ENCODE peak calls at places on chromosomes 2 and 18, in nine cellular contexts. M is tibial artery; T is stimulated activated CD8-positive, alpha-beta memory T cell treated with anti-CD3 and anti-CD28 coated beads, Interleukin-7, amount 100 ng/mL, for 24 hours; V is sigmoid colon; Q is endothelial cell; U is CD8-positive, alpha-beta memory T cell; A is kidney tubule cell; G is AG09319; X is activated B cell treated with CpG ODN at 0.5 μM for 24 hours. E is an unnamed sample.

GRCh38 chr2:151999058-151999457 is 99.8 kb downstream of the CACNB4 start:
- DNase-seq in M (no peak), T (peak), V (no peak), Q (peak), U (peak), A (peak), G (no peak), X (peak), E (peak)

GRCh38 chr2:43222472-43223146 is 3.8 kb downstream of the ZFP36L2 start:
- DNase-seq in M (no peak), T (no peak), V (no peak), Q (no peak), U (peak), A (peak), G (no peak), X (no peak), E (peak)

GRCh38 chr2:10382313-10383061 is 65.6 kb downstream of the ODC1 start:
- DNase-seq in M (no peak), T (peak), V (no peak), Q (peak), U (peak), A (peak), G (no peak), X (peak), E (peak)

GRCh38 chr2:174827371-174828369 is 63.4 kb upstream of the CHRNA1 start:
- DNase-seq in M (no peak), T (no peak), V (no peak), Q (peak), U (no peak), A (peak), G (no peak), X (no peak), E (no peak)

GRCh38 chr18:49768051-49768391 is 45.3 kb downstream of the ACAA2 start:
- DNase-seq in M (no peak), T (no peak), V (no peak), Q (peak), U (no peak), A (peak), G (peak), X (no peak), E (no peak)

GRCh38 chr2:18440141-18440605 is 120.3 kb downstream of the RDH14 start:
- DNase-seq in M (no peak), T (no peak), V (peak), Q (no peak), U (no peak), A (no peak), G (no peak), X (no peak), E (no peak)

GRCh38 chr2:75406138-75406537 is 154.6 kb downstream of the EVA1A start:
- DNase-seq in M (no peak), T (no peak), V (no peak), Q (no peak), U (no peak), A (no peak), G (no peak), X (no peak), E (no peak)

GRCh38 chr2:196242131-196242620 is 70.8 kb upstream of the STK17B start:
- DNase-seq in M (no peak), T (no peak), V (no peak), Q (no peak), U (peak), A (peak), G (no peak), X (peak), E (peak)

GRCh38 chr2:11556101-11556806 is 22.4 kb downstream of the GREB1 start:
- DNase-seq in M (peak), T (no peak), V (no peak), Q (no peak), U (no peak), A (no peak), G (no peak), X (no peak), E (no peak)

GRCh38 chr2:153557211-153557610 is 78.6 kb upstream of the RPRM start:
- DNase-seq in M (no peak), T (no peak), V (no peak), Q (no peak), U (no peak), A (peak), G (no peak), X (no peak), E (no peak)

GRCh38 chr2:207437857-207438166 is 92.0 kb upstream of the CREB1 start:
- DNase-seq in M (no peak), T (no peak), V (no peak), Q (no peak), U (no peak), A (no peak), G (no peak), X (no peak), E (no peak)

GRCh38 chr2:106277426-106277825 is 83.3 kb upstream of the UXS1 start:
- DNase-seq in M (no peak), T (no peak), V (no peak), Q (no peak), U (no peak), A (no peak), G (no peak), X (no peak), E (no peak)

GRCh38 chr2:9768388-9768787 is 74.9 kb upstream of the TAF1B start:
- DNase-seq in M (peak), T (no peak), V (no peak), Q (peak), U (no peak), A (no peak), G (no peak), X (no peak), E (no peak)

GRCh38 chr2:158094487-158095092 is 7.1 kb upstream of the UPP2 start:
- DNase-seq in M (no peak), T (no peak), V (no peak), Q (no peak), U (no peak), A (peak), G (no peak), X (no peak), E (no peak)

GRCh38 chr2:45257820-45258219 is 248.6 kb upstream of the SIX2 start:
- DNase-seq in M (no peak), T (no peak), V (no peak), Q (no peak), U (no peak), A (no peak), G (no peak), X (no peak), E (no peak)

GRCh38 chr18:80159713-80160636 is 50.9 kb downstream of the ADNP2 start:
- DNase-seq in M (no peak), T (no peak), V (no peak), Q (peak), U (no peak), A (peak), G (no peak), X (no peak), E (peak)

GRCh38 chr2:96427917-96428316 is 77.2 kb downstream of the NEURL3 start:
- DNase-seq in M (no peak), T (no peak), V (no peak), Q (no peak), U (no peak), A (peak), G (no peak), X (no peak), E (no peak)

GRCh38 chr2:120525056-120526046 is 179.4 kb downstream of the INHBB start:
- DNase-seq in M (no peak), T (no peak), V (no peak), Q (peak), U (no peak), A (peak), G (no peak), X (no peak), E (no peak)

GRCh38 chr2:75146903-75147332 is 52.4 kb downstream of the TACR1 start:
- DNase-seq in M (no peak), T (no peak), V (no peak), Q (no peak), U (no peak), A (no peak), G (peak), X (no peak), E (no peak)

GRCh38 chr2:69815717-69816116 is 13.7 kb upstream of the GMCL1 start:
- DNase-seq in M (no peak), T (no peak), V (no peak), Q (no peak), U (no peak), A (peak), G (no peak), X (no peak), E (no peak)

E was measured in central memory CD4-positive, alpha-beta T cell.